ENCODE peak calls at places on chromosomes 12 and 14, in seven cellular contexts. F, G, J, A, R, E and U are unnamed samples.

GRCh38 chr12:93824514-93825500 is 147.6 kb downstream of the CRADD start:
- DNase-seq in F (no peak), G (no peak), J (no peak), A (peak), R (no peak), E (no peak), U (no peak)

GRCh38 chr14:90903101-90903500 is 86.9 kb upstream of the TTC7B start:
- DNase-seq in F (peak), G (peak), J (peak), A (peak), R (peak), E (peak), U (peak)

GRCh38 chr12:104456950-104457745 is 400 bp downstream of the CHST11 start:
- DNase-seq in F (no peak), G (peak), J (peak), A (peak), R (peak), E (peak), U (peak)

GRCh38 chr14:93005838-93006237 is 82.9 kb downstream of the CHGA start:
- DNase-seq in F (no peak), G (no peak), J (no peak), A (no peak), R (no peak), E (no peak), U (no peak)

GRCh38 chr12:4825139-4825858 is 84.4 kb upstream of the KCNA1 start:
- DNase-seq in F (no peak), G (no peak), J (no peak), A (no peak), R (peak), E (no peak), U (no peak)

GRCh38 chr14:103770500-103770899 is 54.9 kb downstream of the ZFYVE21 start:
- DNase-seq in F (no peak), G (no peak), J (no peak), A (no peak), R (no peak), E (no peak), U (no peak)

GRCh38 chr12:115008951-115009350 is 325.0 kb upstream of the TBX3 start:
- DNase-seq in F (no peak), G (no peak), J (no peak), A (no peak), R (no peak), E (no peak), U (no peak)

GRCh38 chr12:82833461-82833860 is 146.8 kb downstream of the TMTC2 start:
- DNase-seq in F (no peak), G (no peak), J (no peak), A (no peak), R (no peak), E (no peak), U (no peak)

GRCh38 chr12:6607751-6608591 is 792 bp upstream of the CHD4 start:
- DNase-seq in F (peak), G (peak), J (peak), A (peak), R (peak), E (no peak), U (no peak)

GRCh38 chr12:65977384-65977783 is 153.1 kb downstream of the HMGA2 start:
- DNase-seq in F (no peak), G (no peak), J (no peak), A (no peak), R (no peak), E (no peak), U (no peak)